ENCODE peak calls at places on chromosomes 6 and 20, in four cellular contexts. R is hepatocyte, X is IMR-90, D is endothelial cell of umbilical vein. K is an unnamed sample.

GRCh38 chr6:7146079-7146828 is 38.5 kb downstream of the RREB1 start:
- DNase-seq in R (peak), X (peak), D (peak), K (peak)

GRCh38 chr20:54479138-54479906 is 3.9 kb downstream of the DOK5 start:
- DNase-seq in R (peak), X (peak), D (no peak), K (no peak)

GRCh38 chr6:154766993-154767392 is 33.8 kb downstream of the SCAF8 start:
- DNase-seq in R (no peak), X (peak), D (peak), K (no peak)

GRCh38 chr6:27672113-27672799 is 199.4 kb upstream of the ZNF184 start:
- DNase-seq in R (peak), X (peak), D (peak), K (peak)

GRCh38 chr20:13037727-13038126 is 29.0 kb downstream of the SPTLC3 start:
- DNase-seq in R (no peak), X (peak), D (no peak), K (peak)

GRCh38 chr6:72623808-72624207 is 1.9 kb downstream of the KCNQ5 start:
- DNase-seq in R (no peak), X (no peak), D (no peak), K (no peak)

GRCh38 chr6:125794342-125795137 is 3.8 kb downstream of the NCOA7 start:
- DNase-seq in R (no peak), X (peak), D (no peak), K (no peak)

GRCh38 chr20:61041481-61041880 is 210.6 kb upstream of the CDH4 start:
- DNase-seq in R (no peak), X (no peak), D (no peak), K (no peak)

GRCh38 chr6:154187203-154187602 is 148.2 kb downstream of the OPRM1 start:
- DNase-seq in R (no peak), X (no peak), D (no peak), K (no peak)

GRCh38 chr6:20789162-20789561 is 254.9 kb downstream of the CDKAL1 start:
- DNase-seq in R (peak), X (peak), D (peak), K (no peak)
- TF ChIP-seq CTCF in R (peak), X (peak), D (no peak), K (no peak)

GRCh38 chr6:128597004-128597403 is 76.6 kb upstream of the PTPRK start:
- DNase-seq in R (no peak), X (no peak), D (no peak), K (no peak)

GRCh38 chr6:128599036-128599435 is 78.6 kb upstream of the PTPRK start:
- DNase-seq in R (no peak), X (no peak), D (no peak), K (no peak)

GRCh38 chr6:128600397-128600951 is 80.1 kb upstream of the PTPRK start:
- DNase-seq in R (peak), X (peak), D (peak), K (peak)

GRCh38 chr6:128598561-128598960 is 78.2 kb upstream of the PTPRK start:
- DNase-seq in R (peak), X (no peak), D (no peak), K (no peak)

DNA sequence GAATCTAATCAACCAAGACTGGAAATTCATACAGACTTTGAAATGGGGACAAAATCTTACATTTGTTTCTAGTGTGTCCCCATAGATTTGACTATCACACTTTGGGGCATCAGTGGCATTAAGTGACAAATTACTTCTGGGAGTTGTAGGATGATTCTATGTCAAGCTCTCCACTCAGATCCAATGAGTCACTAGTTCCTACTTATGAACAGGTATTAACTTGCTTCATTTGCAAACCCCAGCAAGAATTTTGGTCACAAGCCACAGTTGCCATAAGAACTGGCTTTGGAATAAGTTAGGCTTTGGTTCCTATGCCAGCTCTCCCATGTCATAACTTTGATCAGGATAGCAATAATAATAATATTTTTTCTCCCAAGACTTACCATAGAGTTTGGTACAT is 77.6 kb upstream of the PTPRK start:
- DNase-seq in R (no peak), X (no peak), D (no peak), K (no peak)
- H3K27ac ChIP-seq in R (no peak), X (no peak), D (no peak), K (no peak)

GRCh38 chr6:47481806-47482205 is 4.2 kb downstream of the CD2AP start:
- DNase-seq in R (no peak), X (no peak), D (no peak), K (no peak)
- H3K4me3 ChIP-seq in R (no peak), X (no peak), D (no peak), K (no peak)

GRCh38 chr6:36027501-36028087 is at the start of gene MAPK14:
- DNase-seq in R (peak), X (peak), D (peak), K (peak)

GRCh38 chr6:36028887-36029324 is 1.3 kb downstream of the MAPK14 start:
- DNase-seq in R (peak), X (peak), D (peak), K (peak)

GRCh38 chr6:36028088-36028886 is 679 bp downstream of the MAPK14 start:
- DNase-seq in R (peak), X (peak), D (peak), K (peak)

GRCh38 chr6:36032245-36032644 is 4.6 kb downstream of the MAPK14 start:
- DNase-seq in R (no peak), X (no peak), D (no peak), K (no peak)

DNA sequence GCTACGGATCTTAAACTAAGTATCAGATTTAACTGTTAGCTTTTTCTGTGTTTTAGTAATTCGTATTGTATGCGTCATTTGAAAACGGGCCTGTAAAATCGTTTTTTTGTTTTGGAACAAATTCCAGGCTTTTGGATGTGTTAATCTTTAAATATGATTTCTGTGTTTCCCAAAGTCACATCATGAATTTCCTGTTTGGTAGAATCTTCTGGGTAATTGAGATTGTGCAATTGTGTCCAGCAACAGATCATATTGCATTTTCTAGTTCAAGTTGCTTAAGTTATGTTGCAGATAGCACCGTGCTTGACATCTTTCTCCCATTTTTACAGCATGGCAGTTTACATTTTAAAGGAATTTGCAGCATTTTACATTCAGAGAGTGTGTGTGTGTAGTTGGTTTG is 1.9 kb downstream of the MAPK14 start:
- DNase-seq in R (no peak), X (peak), D (peak), K (peak)
- TF ChIP-seq CTCF in R (no peak), X (no peak), D (no peak), K (no peak)

GRCh38 chr6:22008248-22008836 is 288.5 kb downstream of the PRL start:
- DNase-seq in R (no peak), X (peak), D (peak), K (peak)

GRCh38 chr6:22007469-22007868 is 289.4 kb downstream of the PRL start:
- DNase-seq in R (no peak), X (no peak), D (no peak), K (no peak)

GRCh38 chr6:22010102-22010501 is 286.7 kb downstream of the PRL start:
- DNase-seq in R (no peak), X (no peak), D (no peak), K (no peak)

GRCh38 chr6:22003219-22003779 is 293.5 kb downstream of the PRL start:
- DNase-seq in R (no peak), X (peak), D (no peak), K (no peak)

DNA sequence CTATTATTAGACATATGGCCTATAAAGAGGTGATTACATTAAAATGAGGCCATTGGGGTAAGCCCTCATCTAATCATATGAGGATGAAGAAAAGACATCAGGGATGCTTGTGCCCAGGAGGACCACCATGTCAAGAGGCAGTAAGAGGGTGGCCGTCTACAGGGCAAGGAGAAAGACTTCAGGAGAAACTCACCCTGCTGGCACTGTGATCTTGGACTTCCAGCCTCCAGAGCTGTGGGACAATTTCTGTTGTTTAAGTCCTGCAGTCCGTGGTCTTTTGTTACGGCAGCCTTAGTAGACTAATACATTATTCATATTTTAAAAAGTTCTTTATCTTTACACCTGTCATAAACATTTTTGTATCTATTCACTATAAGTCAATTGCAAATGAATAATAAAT is 290.0 kb downstream of the PRL start:
- DNase-seq in R (no peak), X (no peak), D (no peak), K (no peak)
- H3K27ac ChIP-seq in R (peak), X (no peak), D (no peak), K (no peak)